ENCODE peak calls at places on chromosome 6, in six cellular contexts. One of them, this sample, is unnamed.

GRCh38 chr6:134247271-134247833 is 70.6 kb downstream of the SGK1 start:
- DNase-seq in colonic mucosa: no peak
- DNase-seq in right cardiac atrium: no peak
- DNase-seq in left lung: no peak
- DNase-seq in PC-3: no peak
- DNase-seq in right lobe of liver: no peak
- DNase-seq in this sample: peak; percentile 38

GRCh38 chr6:34723203-34723602 is 26.6 kb upstream of the ILRUN start:
- DNase-seq in colonic mucosa: no peak
- DNase-seq in left lung: no peak
- DNase-seq in right lobe of liver: no peak
- DNase-seq in right cardiac atrium: no peak
- DNase-seq in PC-3: no peak
- DNase-seq in this sample: no peak

GRCh38 chr6:16876201-16876600 is 114.9 kb upstream of the ATXN1 start:
- DNase-seq in right lobe of liver: no peak
- DNase-seq in left lung: no peak
- DNase-seq in colonic mucosa: no peak
- DNase-seq in PC-3: no peak
- DNase-seq in right cardiac atrium: no peak
- DNase-seq in this sample: no peak

GRCh38 chr6:13194852-13195251 is 133.5 kb downstream of the TBC1D7 start:
- DNase-seq in colonic mucosa: peak; percentile 32
- DNase-seq in PC-3: peak; percentile 69
- DNase-seq in left lung: peak; percentile 66
- DNase-seq in right cardiac atrium: peak; percentile 38
- DNase-seq in right lobe of liver: peak; percentile 62
- DNase-seq in this sample: no peak

GRCh38 chr6:3478341-3478740 is 21.5 kb upstream of the SLC22A23 start:
- DNase-seq in right lobe of liver: no peak
- DNase-seq in PC-3: no peak
- DNase-seq in left lung: no peak
- DNase-seq in colonic mucosa: no peak
- DNase-seq in right cardiac atrium: no peak
- DNase-seq in this sample: no peak

GRCh38 chr6:169700296-169700695 is 1.5 kb downstream of the WDR27 start:
- DNase-seq in left lung: no peak
- DNase-seq in colonic mucosa: peak; percentile 26
- DNase-seq in PC-3: no peak
- DNase-seq in right cardiac atrium: no peak
- DNase-seq in right lobe of liver: no peak
- DNase-seq in this sample: no peak

GRCh38 chr6:113385020-113385431 is 472.1 kb upstream of the MARCKS start:
- DNase-seq in right cardiac atrium: no peak
- DNase-seq in right lobe of liver: no peak
- DNase-seq in PC-3: peak; percentile 33
- DNase-seq in left lung: no peak
- DNase-seq in colonic mucosa: no peak
- DNase-seq in this sample: no peak

GRCh38 chr6:3296537-3297453 is 38.0 kb downstream of the PSMG4 start:
- DNase-seq in right lobe of liver: no peak
- DNase-seq in PC-3: peak; percentile 72
- DNase-seq in colonic mucosa: no peak
- DNase-seq in right cardiac atrium: no peak
- DNase-seq in left lung: no peak
- DNase-seq in this sample: no peak

GRCh38 chr6:28880519-28880893 is 43.3 kb downstream of the TRIM27 start:
- DNase-seq in right cardiac atrium: no peak
- DNase-seq in PC-3: no peak
- DNase-seq in left lung: no peak
- DNase-seq in right lobe of liver: no peak
- DNase-seq in colonic mucosa: no peak
- DNase-seq in this sample: no peak

DNA sequence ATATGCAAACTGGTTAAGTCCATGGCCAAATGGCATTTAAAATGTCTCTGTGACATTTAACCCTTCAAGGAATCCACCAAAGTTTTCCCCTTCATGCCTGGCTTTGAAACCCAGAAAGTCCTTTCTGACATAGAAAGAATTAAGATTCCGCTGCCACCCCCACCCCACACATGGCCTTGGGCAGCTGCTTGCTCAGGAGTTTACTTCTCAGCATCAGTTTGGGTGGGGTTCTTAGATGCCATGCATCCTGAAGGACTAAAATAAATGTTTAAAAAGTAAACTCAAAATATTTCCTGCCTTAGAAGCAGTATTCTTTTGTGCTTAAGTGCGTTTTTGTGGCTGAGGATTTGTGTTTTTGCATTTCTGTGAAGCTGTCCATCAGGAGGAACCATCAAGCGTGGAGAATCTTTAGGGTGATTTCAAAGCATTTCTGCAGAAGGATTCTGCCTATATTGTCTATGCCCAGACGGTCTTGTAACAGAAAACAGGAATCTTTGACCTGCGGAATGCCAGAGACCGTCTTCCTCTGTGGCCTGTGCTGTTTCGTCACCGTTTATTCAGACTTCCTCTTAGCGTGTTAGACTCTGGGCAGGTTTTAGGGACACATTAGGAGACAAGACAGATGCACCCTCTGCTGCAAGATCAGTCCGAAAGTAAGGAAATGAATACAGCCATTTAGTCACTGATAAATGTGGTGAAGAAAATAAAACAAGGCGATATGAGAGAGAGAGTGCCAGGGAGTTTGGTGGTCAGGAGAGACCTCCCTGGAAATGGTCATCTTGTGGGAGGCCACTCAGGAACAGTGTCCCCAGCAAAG is 6.2 kb downstream of the DUSP22 start:
- DNase-seq in colonic mucosa: no peak
- DNase-seq in left lung: no peak
- DNase-seq in PC-3: no peak
- DNase-seq in right lobe of liver: no peak
- DNase-seq in right cardiac atrium: no peak
- DNase-seq in this sample: no peak
- H3K9me3 ChIP-seq in colonic mucosa: no peaks in the 10 kb centered on the region
- H3K9me3 ChIP-seq in left lung: no peaks in the 10 kb centered on the region
- H3K9me3 ChIP-seq in PC-3: no peaks in the 10 kb centered on the region
- H3K9me3 ChIP-seq in right lobe of liver: no peaks in the 10 kb centered on the region
- H3K9me3 ChIP-seq in right cardiac atrium: no peaks in the 10 kb centered on the region
- H3K9me3 ChIP-seq in this sample: no peaks in the 10 kb centered on the region

GRCh38 chr6:122491915-122492537 is 20.4 kb upstream of the SERINC1 start:
- DNase-seq in PC-3: peak; percentile 80
- DNase-seq in colonic mucosa: peak; percentile 79
- DNase-seq in left lung: peak; percentile 55
- DNase-seq in right lobe of liver: peak; percentile 63
- DNase-seq in right cardiac atrium: peak; percentile 65
- DNase-seq in this sample: peak; percentile 33

GRCh38 chr6:122495612-122496011 is 24.0 kb upstream of the SERINC1 start:
- DNase-seq in left lung: no peak
- DNase-seq in colonic mucosa: no peak
- DNase-seq in PC-3: no peak
- DNase-seq in right lobe of liver: no peak
- DNase-seq in right cardiac atrium: no peak
- DNase-seq in this sample: no peak

DNA sequence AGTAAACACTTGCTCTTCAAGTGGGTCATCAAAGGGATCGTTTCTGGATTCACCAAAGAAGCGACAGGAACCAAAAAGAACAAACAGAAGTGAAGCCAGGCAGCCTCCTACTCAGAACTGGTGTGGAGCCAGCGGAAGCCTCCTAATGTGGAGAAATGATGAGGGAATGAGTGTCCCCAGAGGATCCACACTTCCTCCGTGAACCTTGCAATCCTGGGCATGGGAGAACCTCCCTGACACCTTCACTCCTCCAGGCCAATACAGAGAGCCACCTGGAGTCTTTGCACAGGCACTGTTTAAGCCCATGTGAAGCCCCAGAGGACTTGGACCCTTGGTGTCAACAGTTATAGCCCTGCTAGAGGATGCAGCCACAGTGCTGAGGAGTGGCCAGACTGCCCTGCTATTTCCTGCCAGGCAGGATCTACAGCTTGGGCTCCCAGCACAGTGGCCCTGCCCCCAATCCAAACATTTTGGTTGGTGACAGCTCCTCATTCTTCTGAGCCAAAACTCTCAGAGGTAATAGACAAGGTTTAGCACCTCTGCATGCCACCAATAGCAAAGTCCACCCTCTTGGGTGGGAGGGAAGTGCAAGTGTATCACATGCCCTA is 23.2 kb upstream of the SERINC1 start:
- DNase-seq in right lobe of liver: no peak
- DNase-seq in PC-3: peak; percentile 72
- DNase-seq in left lung: peak; percentile 36
- DNase-seq in colonic mucosa: peak; percentile 34
- DNase-seq in right cardiac atrium: no peak
- DNase-seq in this sample: no peak
- H3K9me3 ChIP-seq in right lobe of liver: peaks cover 4% of the 10 kb centered on the region
- H3K9me3 ChIP-seq in PC-3: no peaks in the 10 kb centered on the region
- H3K9me3 ChIP-seq in left lung: peaks cover 6% of the 10 kb centered on the region
- H3K9me3 ChIP-seq in colonic mucosa: no peaks in the 10 kb centered on the region
- H3K9me3 ChIP-seq in right cardiac atrium: no peaks in the 10 kb centered on the region
- H3K9me3 ChIP-seq in this sample: peaks cover 3% of the 10 kb centered on the region

GRCh38 chr6:136644597-136644952 is 94.4 kb upstream of the MAP7 start:
- DNase-seq in PC-3: no peak
- DNase-seq in right cardiac atrium: no peak
- DNase-seq in right lobe of liver: no peak
- DNase-seq in colonic mucosa: no peak
- DNase-seq in left lung: no peak
- DNase-seq in this sample: no peak

GRCh38 chr6:136641873-136642465 is 91.7 kb upstream of the MAP7 start:
- DNase-seq in left lung: no peak
- DNase-seq in colonic mucosa: no peak
- DNase-seq in right lobe of liver: no peak
- DNase-seq in PC-3: no peak
- DNase-seq in right cardiac atrium: no peak
- DNase-seq in this sample: no peak

GRCh38 chr6:136641166-136641565 is 90.9 kb upstream of the MAP7 start:
- DNase-seq in right lobe of liver: no peak
- DNase-seq in colonic mucosa: no peak
- DNase-seq in PC-3: no peak
- DNase-seq in right cardiac atrium: no peak
- DNase-seq in left lung: no peak
- DNase-seq in this sample: no peak

GRCh38 chr6:136646377-136646776 is 96.2 kb upstream of the MAP7 start:
- DNase-seq in left lung: no peak
- DNase-seq in right cardiac atrium: no peak
- DNase-seq in PC-3: no peak
- DNase-seq in right lobe of liver: no peak
- DNase-seq in colonic mucosa: no peak
- DNase-seq in this sample: no peak

GRCh38 chr6:136643850-136644596 is 93.8 kb upstream of the MAP7 start:
- DNase-seq in PC-3: peak; percentile 88
- DNase-seq in colonic mucosa: peak; percentile 96
- DNase-seq in right cardiac atrium: peak; percentile 88
- DNase-seq in left lung: peak; percentile 89
- DNase-seq in right lobe of liver: peak; percentile 91
- DNase-seq in this sample: peak; percentile 85
- H3K9me3 ChIP-seq in PC-3: no peaks in the 10 kb centered on the region
- H3K9me3 ChIP-seq in colonic mucosa: no peaks in the 10 kb centered on the region
- H3K9me3 ChIP-seq in right cardiac atrium: no peaks in the 10 kb centered on the region
- H3K9me3 ChIP-seq in left lung: no peaks in the 10 kb centered on the region
- H3K9me3 ChIP-seq in right lobe of liver: no peaks in the 10 kb centered on the region
- H3K9me3 ChIP-seq in this sample: no peaks in the 10 kb centered on the region

GRCh38 chr6:27296106-27296783 is 15.8 kb downstream of the POM121L2 start:
- DNase-seq in PC-3: peak; percentile 55
- DNase-seq in right cardiac atrium: no peak
- DNase-seq in right lobe of liver: no peak
- DNase-seq in colonic mucosa: no peak
- DNase-seq in left lung: no peak
- DNase-seq in this sample: no peak
- H3K9me3 ChIP-seq in PC-3: no peaks in the 10 kb centered on the region
- H3K9me3 ChIP-seq in right cardiac atrium: peaks cover 3% of the 10 kb centered on the region
- H3K9me3 ChIP-seq in right lobe of liver: no peaks in the 10 kb centered on the region
- H3K9me3 ChIP-seq in colonic mucosa: no peaks in the 10 kb centered on the region
- H3K9me3 ChIP-seq in left lung: peaks cover 2% of the 10 kb centered on the region
- H3K9me3 ChIP-seq in this sample: peaks cover 20% of the 10 kb centered on the region

DNA sequence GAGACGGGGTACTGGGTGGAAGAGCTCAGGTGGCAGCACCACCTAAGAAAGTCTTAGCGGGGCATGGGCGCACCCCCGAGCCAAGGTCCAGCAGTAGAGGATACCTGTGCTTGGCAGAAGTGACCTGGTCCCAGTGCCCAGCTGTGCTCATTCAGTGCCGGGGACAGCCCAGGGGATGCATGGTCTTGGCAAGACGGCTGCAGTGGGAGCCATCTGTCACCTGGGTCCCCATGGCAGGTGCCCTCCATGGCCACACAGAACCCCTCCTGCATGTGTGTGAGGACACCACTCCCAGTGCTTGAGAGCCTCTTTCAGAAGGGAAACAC is 664.7 kb downstream of the QKI start:
- DNase-seq in right lobe of liver: no peak
- DNase-seq in PC-3: no peak
- DNase-seq in right cardiac atrium: no peak
- DNase-seq in left lung: no peak
- DNase-seq in colonic mucosa: no peak
- DNase-seq in this sample: no peak
- H3K9me3 ChIP-seq in right lobe of liver: no peaks in the 10 kb centered on the region
- H3K9me3 ChIP-seq in PC-3: no peaks in the 10 kb centered on the region
- H3K9me3 ChIP-seq in right cardiac atrium: no peaks in the 10 kb centered on the region
- H3K9me3 ChIP-seq in left lung: no peaks in the 10 kb centered on the region
- H3K9me3 ChIP-seq in colonic mucosa: no peaks in the 10 kb centered on the region
- H3K9me3 ChIP-seq in this sample: no peaks in the 10 kb centered on the region

GRCh38 chr6:366389-366788 is 25.2 kb upstream of the IRF4 start:
- DNase-seq in colonic mucosa: no peak
- DNase-seq in left lung: no peak
- DNase-seq in right cardiac atrium: no peak
- DNase-seq in right lobe of liver: no peak
- DNase-seq in PC-3: no peak
- DNase-seq in this sample: no peak

GRCh38 chr6:365835-366234 is 25.7 kb upstream of the IRF4 start:
- DNase-seq in colonic mucosa: no peak
- DNase-seq in left lung: no peak
- DNase-seq in right lobe of liver: no peak
- DNase-seq in right cardiac atrium: no peak
- DNase-seq in PC-3: no peak
- DNase-seq in this sample: no peak

GRCh38 chr6:366972-367794 is 24.4 kb upstream of the IRF4 start:
- DNase-seq in left lung: no peak
- DNase-seq in colonic mucosa: no peak
- DNase-seq in right lobe of liver: no peak
- DNase-seq in right cardiac atrium: no peak
- DNase-seq in PC-3: no peak
- DNase-seq in this sample: no peak

GRCh38 chr6:369559-370431 is 21.8 kb upstream of the IRF4 start:
- DNase-seq in colonic mucosa: no peak
- DNase-seq in left lung: no peak
- DNase-seq in PC-3: no peak
- DNase-seq in right lobe of liver: no peak
- DNase-seq in right cardiac atrium: no peak
- DNase-seq in this sample: no peak

GRCh38 chr6:367891-368630 is 23.5 kb upstream of the IRF4 start:
- DNase-seq in left lung: no peak
- DNase-seq in right lobe of liver: no peak
- DNase-seq in PC-3: no peak
- DNase-seq in colonic mucosa: no peak
- DNase-seq in right cardiac atrium: no peak
- DNase-seq in this sample: no peak
- H3K9me3 ChIP-seq in left lung: peaks cover 8% of the 10 kb centered on the region
- H3K9me3 ChIP-seq in right lobe of liver: no peaks in the 10 kb centered on the region
- H3K9me3 ChIP-seq in PC-3: no peaks in the 10 kb centered on the region
- H3K9me3 ChIP-seq in colonic mucosa: peaks cover 6% of the 10 kb centered on the region
- H3K9me3 ChIP-seq in right cardiac atrium: no peaks in the 10 kb centered on the region
- H3K9me3 ChIP-seq in this sample: no peaks in the 10 kb centered on the region